ENCODE peak calls at places on chromosomes 16 and 17, in ten cellular contexts. Y is stomach, P is breast epithelium, R is esophagus muscularis mucosa, G is upper lobe of left lung, M is prostate gland, A is GM23338, E is H1, Q is sigmoid colon, H is SK-N-MC. B is an unnamed sample.
A peak's percentile ranks its signal among the peaks of the same experiment; 100 is the strongest.

GRCh38 chr17:20066253-20066652 is 57.1 kb downstream of the SPECC1 start:
- DNase-seq in A (no peak), G (no peak), M (peak; percentile 40), R (no peak), Y (peak; percentile 55), Q (peak; percentile 73), E (no peak), P (peak; percentile 52), H (no peak), B (no peak)

GRCh38 chr17:5286846-5287245 is 4.8 kb downstream of the RABEP1 start:
- DNase-seq in Q (no peak), G (no peak), M (no peak), P (no peak), R (no peak), H (no peak), E (peak; percentile 31), A (peak; percentile 49), Y (no peak), B (no peak)

GRCh38 chr17:64187093-64187895 is 57.4 kb upstream of the ERN1 start:
- DNase-seq in M (no peak), G (no peak), A (no peak), H (no peak), E (no peak), P (no peak), R (no peak), Q (no peak), Y (no peak), B (no peak)

GRCh38 chr17:77521076-77521475 is 380.3 kb downstream of the SEC14L1 start:
- DNase-seq in Q (peak; percentile 26), H (no peak), G (no peak), Y (no peak), E (no peak), M (no peak), P (no peak), R (no peak), A (no peak), B (no peak)

GRCh38 chr16:12583237-12583897 is 220.3 kb downstream of the CPPED1 start:
- DNase-seq in Q (peak; percentile 18), E (no peak), P (no peak), G (no peak), A (no peak), Y (no peak), R (no peak), H (no peak), M (no peak), B (no peak)

GRCh38 chr17:7323731-7324437 is 5.3 kb downstream of the NEURL4 start:
- DNase-seq in Y (peak; percentile 67), E (peak; percentile 47), A (peak; percentile 86), M (peak; percentile 43), G (peak; percentile 95), Q (peak; percentile 71), R (no peak), H (no peak), P (no peak), B (peak; percentile 65)

GRCh38 chr17:3524024-3524423 is 33.6 kb downstream of the TRPV3 start:
- DNase-seq in P (no peak), A (no peak), H (no peak), E (no peak), Y (no peak), G (no peak), Q (peak; percentile 48), M (no peak), R (no peak), B (no peak)

GRCh38 chr16:83933885-83934683 is 19.0 kb upstream of the OSGIN1 start:
- DNase-seq in R (no peak), M (no peak), E (no peak), Y (no peak), Q (no peak), H (no peak), G (peak; percentile 57), A (no peak), P (no peak), B (no peak)

GRCh38 chr16:24198807-24199533 is 57.2 kb upstream of the CACNG3 start:
- DNase-seq in R (no peak), A (no peak), Q (no peak), P (no peak), M (no peak), G (no peak), E (no peak), H (no peak), Y (no peak), B (no peak)

GRCh38 chr17:67016039-67016762 is 28.2 kb upstream of the CACNG1 start:
- DNase-seq in Y (no peak), E (peak; percentile 19), R (no peak), G (peak; percentile 54), Q (no peak), H (no peak), A (peak; percentile 73), M (no peak), P (no peak), B (no peak)

GRCh38 chr17:7263071-7263800 is 958 bp upstream of the CLDN7 start:
- DNase-seq in Y (no peak), G (peak; percentile 61), M (no peak), Q (no peak), R (no peak), A (peak; percentile 97), P (peak; percentile 70), E (no peak), H (no peak), B (peak; percentile 95)

GRCh38 chr16:9042943-9043680 is 48.3 kb upstream of the HAPSTR1 start:
- DNase-seq in Y (no peak), R (no peak), E (no peak), H (peak; percentile 16), M (no peak), Q (no peak), G (no peak), P (no peak), A (no peak), B (no peak)

GRCh38 chr17:61614219-61614618 is 23.2 kb upstream of the NACA2 start:
- DNase-seq in G (no peak), A (no peak), P (no peak), R (no peak), M (no peak), Y (no peak), H (no peak), Q (no peak), E (no peak), B (no peak)

GRCh38 chr17:59001158-59001814 is 105.4 kb downstream of the TRIM37 start:
- DNase-seq in H (no peak), P (peak; percentile 48), Y (peak; percentile 34), M (peak; percentile 26), Q (no peak), E (no peak), A (peak; percentile 51), R (no peak), G (no peak), B (peak; percentile 31)

GRCh38 chr16:11452746-11453344 is 107.6 kb downstream of the RMI2 start:
- DNase-seq in E (no peak), M (no peak), Q (no peak), R (no peak), Y (no peak), A (no peak), G (no peak), H (peak; percentile 18), P (no peak), B (no peak)

GRCh38 chr16:11240636-11241473 is 15.1 kb downstream of the SOCS1 start:
- DNase-seq in A (peak; percentile 62), E (no peak), R (no peak), H (no peak), M (no peak), G (no peak), Y (peak; percentile 61), Q (no peak), P (no peak), B (no peak)

GRCh38 chr16:17404903-17405691 is 65.7 kb downstream of the XYLT1 start:
- DNase-seq in M (no peak), Q (peak; percentile 97), Y (no peak), G (peak; percentile 69), A (no peak), P (peak; percentile 88), E (no peak), R (peak; percentile 94), H (no peak), B (peak; percentile 49)

GRCh38 chr16:30658731-30659506 is 688 bp downstream of the FBRS start:
- DNase-seq in E (peak; percentile 82), Q (peak; percentile 94), H (peak; percentile 91), A (peak; percentile 94), G (peak; percentile 94), M (peak; percentile 87), P (no peak), Y (peak; percentile 73), R (peak; percentile 96), B (no peak)

GRCh38 chr16:66322174-66322573 is 44.3 kb upstream of the CDH5 start:
- DNase-seq in R (no peak), E (no peak), G (no peak), Q (no peak), M (no peak), H (no peak), P (no peak), Y (no peak), A (no peak), B (no peak)
- H3K4me3 ChIP-seq in R (no peak overlapping the region), E (no peak overlapping the region), G (no peak overlapping the region), Q (no peak overlapping the region), M (no peak overlapping the region), H (no peak overlapping the region), P (no peak overlapping the region), Y (no peak overlapping the region), A (no peak overlapping the region), B (no peak overlapping the region)

GRCh38 chr17:76132574-76133338 is 8.3 kb downstream of the FOXJ1 start:
- DNase-seq in Q (peak; percentile 60), H (no peak), G (peak; percentile 84), Y (peak; percentile 78), A (peak; percentile 89), P (peak; percentile 76), R (no peak), E (peak; percentile 89), M (peak; percentile 79), B (peak; percentile 64)
- TF ChIP-seq POLR2AphosphoS5 in Q (no peak), H (no peak), G (no peak), Y (no peak), A (no peak), P (no peak), R (no peak), E (no peak), M (peak; percentile 58), B (no peak)

DNA sequence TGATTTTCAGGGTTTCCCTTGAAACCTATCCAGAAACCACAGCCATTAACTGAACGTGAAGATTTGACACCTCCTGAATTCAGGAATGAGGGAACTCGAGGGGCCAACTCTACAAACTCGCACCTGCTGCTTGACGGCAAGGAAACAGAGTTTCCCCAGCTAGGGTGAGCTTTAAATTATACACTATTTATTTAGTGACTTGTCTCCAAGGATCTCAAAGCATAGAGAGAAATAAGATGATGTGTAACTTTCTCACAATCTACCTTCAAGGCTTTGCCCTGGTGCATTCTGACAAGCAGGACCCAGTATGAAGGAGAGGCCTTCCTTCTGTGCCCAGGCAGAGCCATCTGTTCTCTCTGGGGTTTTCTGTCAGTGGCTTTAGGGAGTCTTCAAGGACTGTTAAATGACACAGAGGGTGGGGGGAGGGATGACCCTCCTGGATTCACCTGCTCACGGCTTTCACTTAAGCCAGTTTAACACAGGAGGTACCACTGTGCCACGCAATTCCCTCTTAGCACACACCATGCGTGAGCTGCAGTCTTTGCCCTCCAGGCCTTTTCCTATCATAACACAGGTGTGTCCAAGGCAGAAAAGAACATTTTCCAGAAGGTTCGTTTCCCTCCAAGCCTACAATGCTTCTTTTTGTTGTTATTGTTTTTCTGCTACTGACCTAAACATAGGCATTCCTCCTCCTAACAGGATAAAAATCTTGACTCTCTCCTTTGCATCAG is 1.3 kb downstream of the ZFHX3 start:
- DNase-seq in E (no peak), P (no peak), R (no peak), A (no peak), G (no peak), Q (peak; percentile 59), Y (no peak), H (no peak), M (no peak), B (no peak)
- H3K4me3 ChIP-seq in E (peak overlapping the region; percentile 66), P (peak overlapping the region; percentile 65), R (peak overlapping the region; percentile 82), A (peak overlapping the region; percentile 68), G (no peak overlapping the region), Q (peak overlapping the region; percentile 90), Y (peak overlapping the region; percentile 80), H (no peak overlapping the region), M (peak overlapping the region; percentile 79), B (no peak overlapping the region)

GRCh38 chr16:85382717-85383118 is 230.4 kb upstream of the GSE1 start:
- DNase-seq in Y (no peak), H (no peak), R (no peak), M (no peak), E (no peak), A (no peak), P (no peak), Q (no peak), G (no peak), B (no peak)
- TF ChIP-seq POLR2AphosphoS5 in Y (no peak), H (no peak), R (no peak), M (no peak), E (no peak), A (no peak), P (no peak), Q (no peak), G (no peak), B (no peak)

B was measured in transverse colon.